ENCODE peak calls at places on chromosome 19, in four cellular contexts. E, Y, U and D are unnamed samples.

GRCh38 chr19:15672580-15673175 is at the start of gene CYP4F12:
- DNase-seq in E (peak; percentile 73), U (no peak), Y (no peak), D (peak; percentile 61)

GRCh38 chr19:46608178-46608577 is 7.0 kb downstream of the CALM3 start:
- DNase-seq in E (no peak), U (peak; percentile 18), Y (no peak), D (no peak)

GRCh38 chr19:39183100-39183499 is 13.7 kb upstream of the NCCRP1 start:
- DNase-seq in Y (no peak), U (no peak), E (no peak), D (no peak)

GRCh38 chr19:15253513-15253912 is 21.3 kb upstream of the EPHX3 start:
- DNase-seq in E (no peak), U (no peak), Y (no peak), D (no peak)

GRCh38 chr19:31285744-31286143 is 63.5 kb downstream of the TSHZ3 start:
- DNase-seq in E (no peak), Y (peak; percentile 13), U (no peak), D (no peak)

GRCh38 chr19:45864629-45865082 is 530 bp downstream of the FOXA3 start:
- DNase-seq in E (no peak), U (no peak), Y (no peak), D (no peak)

GRCh38 chr19:38891791-38892190 is 7.6 kb downstream of the SIRT2 start:
- DNase-seq in E (no peak), Y (no peak), U (peak; percentile 29), D (no peak)

GRCh38 chr19:32798201-32798600 is 71.4 kb downstream of the SLC7A9 start:
- DNase-seq in Y (no peak), U (no peak), E (no peak), D (no peak)

GRCh38 chr19:14616310-14616870 is 33.5 kb downstream of the CLEC17A start:
- DNase-seq in U (no peak), Y (no peak), E (no peak), D (no peak)

GRCh38 chr19:3456925-3457530 is 23.3 kb downstream of the SMIM24 start:
- DNase-seq in Y (no peak), U (peak; percentile 38), E (no peak), D (no peak)
- H3K4me3 ChIP-seq in Y (no peak overlapping the region), U (no peak overlapping the region), E (no peak overlapping the region), D (no peak overlapping the region)

DNA sequence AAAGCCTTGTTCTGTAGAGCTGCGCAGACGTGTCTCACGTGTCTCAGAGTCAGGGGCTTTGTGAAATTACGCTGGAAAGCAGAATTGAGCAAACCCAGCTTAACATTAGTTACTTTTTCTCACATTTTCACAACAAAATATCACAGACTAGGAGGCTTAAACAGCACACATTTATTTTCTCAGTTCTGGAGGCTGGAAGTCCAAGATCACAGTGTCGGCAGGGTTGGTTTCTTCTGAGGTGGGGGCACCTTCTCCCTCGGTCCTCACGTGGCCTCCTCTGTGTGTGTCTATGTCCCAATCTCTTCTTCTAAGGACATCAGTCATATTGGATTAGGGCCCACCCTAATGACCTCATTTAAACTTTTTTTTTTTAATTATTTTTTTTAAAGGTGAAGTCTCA is 4.7 kb upstream of the EIF3G start:
- DNase-seq in Y (no peak), U (no peak), E (no peak), D (no peak)
- TF ChIP-seq CTCF in Y (no peak), U (no peak), E (no peak), D (no peak)

GRCh38 chr19:42252365-42253244 is 2.3 kb downstream of the ERF start:
- DNase-seq in U (no peak), E (no peak), Y (no peak), D (no peak)
- H3K4me3 ChIP-seq in U (peak overlapping the region; percentile 90), E (peak overlapping the region; percentile 66), Y (peak overlapping the region; percentile 93), D (peak overlapping the region; percentile 56)

GRCh38 chr19:55188620-55189019 is 8.5 kb upstream of the SYT5 start:
- DNase-seq in E (no peak), Y (no peak), U (no peak), D (no peak)
- TF ChIP-seq CTCF in E (no peak), Y (no peak), U (no peak), D (no peak)

DNA sequence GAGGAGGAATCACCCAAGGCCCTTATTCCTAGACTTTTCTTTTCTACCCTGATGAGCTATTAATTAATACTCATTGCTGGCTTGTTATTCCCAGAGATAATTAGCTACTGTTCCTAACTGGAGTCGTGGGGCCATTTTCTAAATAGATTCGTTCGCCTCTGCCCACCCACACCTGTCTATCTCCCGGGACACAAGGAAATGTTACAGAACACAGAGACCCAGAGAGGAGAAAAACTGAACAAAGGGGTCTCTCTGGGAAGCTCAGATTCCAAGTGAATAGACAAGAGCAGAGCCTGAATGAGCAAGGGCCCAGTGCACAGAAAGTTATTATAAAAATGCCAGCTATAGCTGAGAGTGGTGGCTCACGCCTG is 27.3 kb upstream of the FEM1A start:
- DNase-seq in Y (peak; percentile 14), E (no peak), U (no peak), D (no peak)
- H3K4me3 ChIP-seq in Y (no peak overlapping the region), E (no peak overlapping the region), U (no peak overlapping the region), D (no peak overlapping the region)